ENCODE peak calls at places on chromosomes 2 and 18, in five cellular contexts. N is HCT116, F is ovary, Y is fibroblast of pulmonary artery, J is pancreas. P is an unnamed sample.

GRCh38 chr2:75047189-75047812 is 88.9 kb downstream of the POLE4 start:
- DNase-seq in Y (peak), N (no peak), F (no peak), J (no peak), P (no peak)

GRCh38 chr18:53799134-53799533 is 425.3 kb downstream of the MBD2 start:
- DNase-seq in F (no peak), N (no peak), Y (peak), J (no peak), P (no peak)

GRCh38 chr2:223075301-223076270 is 23.6 kb downstream of the KCNE4 start:
- DNase-seq in Y (no peak), J (no peak), N (no peak), F (no peak), P (no peak)

GRCh38 chr2:108988796-108989713 is at the start of gene EDAR:
- DNase-seq in N (peak), Y (peak), F (no peak), J (peak), P (no peak)

GRCh38 chr2:239326831-239327535 is 73.8 kb downstream of the HDAC4 start:
- DNase-seq in Y (no peak), F (no peak), N (no peak), J (peak), P (no peak)

GRCh38 chr2:44944102-44944951 is 2.8 kb downstream of the SIX3 start:
- DNase-seq in J (no peak), Y (no peak), N (no peak), F (no peak), P (no peak)

GRCh38 chr2:201779996-201780673 is 598 bp downstream of the ALS2 start:
- DNase-seq in F (no peak), Y (peak), J (no peak), N (no peak), P (no peak)

GRCh38 chr2:9658972-9659371 is 28.2 kb upstream of the YWHAQ start:
- DNase-seq in J (no peak), N (no peak), Y (no peak), F (no peak), P (no peak)

GRCh38 chr2:89842180-89842908 is 1150.9 kb downstream of the RPIA start:
- DNase-seq in N (no peak), Y (no peak), J (no peak), F (no peak), P (no peak)

DNA sequence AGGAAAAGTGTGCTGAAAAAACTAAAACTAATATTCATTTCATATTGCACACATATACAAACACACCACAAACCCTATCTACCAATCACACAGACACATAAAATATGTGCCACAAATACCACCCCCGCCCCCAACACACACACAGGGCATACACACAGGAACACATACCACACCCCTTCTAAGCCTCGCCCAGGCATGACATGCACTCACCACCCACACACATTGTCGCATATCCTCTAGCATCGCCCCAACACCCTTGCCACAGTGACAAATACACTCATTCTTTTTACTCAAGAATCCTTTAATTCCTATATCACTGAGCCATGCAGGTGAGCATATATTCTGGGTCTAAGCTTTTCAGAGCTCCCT is 24.6 kb upstream of the LCLAT1 start:
- DNase-seq in J (no peak), N (peak), F (no peak), Y (peak), P (no peak)
- H3K4me3 ChIP-seq in J (no peak), N (no peak), F (no peak), Y (no peak), P (no peak)

GRCh38 chr2:106159867-106160785 is 34.0 kb downstream of the UXS1 start:
- DNase-seq in Y (no peak), J (no peak), F (no peak), N (no peak), P (no peak)
- H3K4me3 ChIP-seq in Y (no peak), J (no peak), F (no peak), N (no peak), P (peak)

GRCh38 chr2:96115631-96116423 is 544 bp downstream of the ADRA2B start:
- DNase-seq in J (no peak), F (no peak), N (no peak), Y (no peak), P (peak)

GRCh38 chr2:96117701-96118588 is 1.6 kb upstream of the ADRA2B start:
- DNase-seq in J (no peak), N (no peak), F (no peak), Y (no peak), P (peak)

GRCh38 chr2:96114903-96115581 is 1.3 kb downstream of the ADRA2B start:
- DNase-seq in F (no peak), N (no peak), J (no peak), Y (no peak), P (peak)

GRCh38 chr2:96116879-96117533 is 635 bp upstream of the ADRA2B start:
- DNase-seq in N (no peak), F (no peak), Y (peak), J (peak), P (peak)

GRCh38 chr2:96116424-96116878 is at the start of gene ADRA2B:
- DNase-seq in F (no peak), N (peak), Y (no peak), J (peak), P (peak)
- H3K4me3 ChIP-seq in F (peak), N (peak), Y (no peak), J (peak), P (peak)

DNA sequence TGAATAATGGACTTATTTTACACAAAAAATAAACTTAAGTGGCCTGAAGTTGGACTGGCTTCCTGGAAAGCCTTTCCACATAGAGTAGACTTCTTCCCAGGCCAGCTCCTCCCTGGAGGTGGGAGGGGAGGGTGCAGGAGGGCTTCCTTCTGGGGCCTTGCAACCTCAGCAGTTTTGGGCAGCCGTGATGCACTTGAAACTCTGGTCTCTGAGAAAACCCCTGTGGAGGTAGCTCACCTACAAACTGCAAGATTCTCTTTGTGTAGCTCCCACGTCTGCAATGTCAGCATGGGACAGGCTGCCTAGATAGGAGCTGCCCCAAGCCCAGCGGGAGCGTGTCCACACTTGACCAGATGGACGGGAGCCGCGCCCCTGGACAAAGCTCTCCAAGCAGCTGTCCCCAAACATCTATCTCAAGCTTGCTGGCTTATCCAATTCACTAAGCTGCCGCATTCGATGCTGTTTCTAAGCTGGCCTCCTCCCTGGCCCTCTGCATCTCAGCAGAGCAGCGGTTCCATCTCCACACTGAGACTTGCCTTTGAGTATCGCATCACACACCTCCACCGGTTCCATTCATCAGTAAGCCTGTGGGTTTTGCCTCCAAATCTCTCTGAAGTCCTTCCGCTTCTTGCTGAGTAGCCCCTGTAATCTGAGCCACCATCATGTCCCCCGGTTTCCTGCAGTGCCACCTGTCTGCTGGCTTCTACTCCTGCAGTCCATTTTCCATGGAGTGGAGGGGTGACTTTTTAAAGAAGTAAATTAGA is 1.6 kb upstream of the LPIN1 start:
- DNase-seq in N (peak), F (peak), Y (peak), J (no peak), P (no peak)
- H3K4me3 ChIP-seq in N (peak), F (no peak), Y (peak), J (no peak), P (peak)